ENCODE peak calls at places on chromosome 22, in six cellular contexts. One of them, this sample, is unnamed.
A peak's percentile ranks its signal among the peaks of the same experiment; 100 is the strongest.

GRCh38 chr22:40751250-40751649 is 67.9 kb downstream of the SLC25A17 start:
- DNase-seq in HEK293T: no peak
- DNase-seq in NCI-H1105: no peak
- DNase-seq in fibroblast of pulmonary artery: no peak
- DNase-seq in stromal cell of bone marrow: no peak
- DNase-seq in ELF-1: no peak
- DNase-seq in this sample: no peak

GRCh38 chr22:30425616-30426394 is at the start of gene MTFP1:
- DNase-seq in fibroblast of pulmonary artery: peak; percentile 67
- DNase-seq in HEK293T: peak; percentile 76
- DNase-seq in NCI-H1105: no peak
- DNase-seq in stromal cell of bone marrow: no peak
- DNase-seq in ELF-1: peak; percentile 92
- DNase-seq in this sample: peak; percentile 42

GRCh38 chr22:38320605-38321402 is 3.6 kb upstream of the CSNK1E start:
- DNase-seq in HEK293T: no peak
- DNase-seq in fibroblast of pulmonary artery: no peak
- DNase-seq in stromal cell of bone marrow: no peak
- DNase-seq in ELF-1: peak; percentile 81
- DNase-seq in NCI-H1105: no peak
- DNase-seq in this sample: no peak

GRCh38 chr22:32661296-32661695 is 140.2 kb upstream of the TIMP3 start:
- DNase-seq in fibroblast of pulmonary artery: peak; percentile 87
- DNase-seq in HEK293T: no peak
- DNase-seq in stromal cell of bone marrow: peak; percentile 88
- DNase-seq in ELF-1: peak; percentile 10
- DNase-seq in NCI-H1105: no peak
- DNase-seq in this sample: no peak

GRCh38 chr22:33971561-33971961 is 51.3 kb upstream of the LARGE1 start:
- DNase-seq in HEK293T: no peak
- DNase-seq in fibroblast of pulmonary artery: no peak
- DNase-seq in NCI-H1105: no peak
- DNase-seq in ELF-1: no peak
- DNase-seq in stromal cell of bone marrow: no peak
- DNase-seq in this sample: no peak

GRCh38 chr22:40904101-40904500 is 42.2 kb upstream of the DNAJB7 start:
- DNase-seq in NCI-H1105: no peak
- DNase-seq in stromal cell of bone marrow: no peak
- DNase-seq in fibroblast of pulmonary artery: no peak
- DNase-seq in ELF-1: no peak
- DNase-seq in HEK293T: no peak
- DNase-seq in this sample: no peak

GRCh38 chr22:38799265-38800002 is 5.5 kb upstream of the DNAL4 start:
- DNase-seq in ELF-1: no peak
- DNase-seq in NCI-H1105: peak; percentile 4
- DNase-seq in HEK293T: no peak
- DNase-seq in fibroblast of pulmonary artery: peak; percentile 95
- DNase-seq in stromal cell of bone marrow: peak; percentile 59
- DNase-seq in this sample: no peak

GRCh38 chr22:39943366-39943765 is 16.8 kb upstream of the TMA7B start:
- DNase-seq in ELF-1: peak; percentile 63
- DNase-seq in fibroblast of pulmonary artery: no peak
- DNase-seq in stromal cell of bone marrow: no peak
- DNase-seq in HEK293T: peak; percentile 53
- DNase-seq in NCI-H1105: no peak
- DNase-seq in this sample: peak; percentile 53

GRCh38 chr22:48488611-48489456 is 1338.8 kb downstream of the BRD1 start:
- DNase-seq in ELF-1: no peak
- DNase-seq in NCI-H1105: peak; percentile 19
- DNase-seq in fibroblast of pulmonary artery: no peak
- DNase-seq in HEK293T: no peak
- DNase-seq in stromal cell of bone marrow: no peak
- DNase-seq in this sample: no peak

GRCh38 chr22:44711701-44712100 is 9.7 kb downstream of the PRR5 start:
- DNase-seq in HEK293T: no peak
- DNase-seq in ELF-1: no peak
- DNase-seq in fibroblast of pulmonary artery: no peak
- DNase-seq in stromal cell of bone marrow: no peak
- DNase-seq in NCI-H1105: no peak
- DNase-seq in this sample: no peak

GRCh38 chr22:42676059-42676607 is 26.9 kb upstream of the CYB5R3 start:
- DNase-seq in ELF-1: no peak
- DNase-seq in stromal cell of bone marrow: peak; percentile 88
- DNase-seq in fibroblast of pulmonary artery: peak; percentile 78
- DNase-seq in NCI-H1105: no peak
- DNase-seq in HEK293T: no peak
- DNase-seq in this sample: no peak